ENCODE peak calls at places on chromosomes 12 and 14, in ten cellular contexts. O is psoas muscle; S is BE2C; E is lower leg skin; A is A549; M is brain microvascular endothelial cell; R is AG04449; N is CD8-positive, alpha-beta T cell; L is cardiac fibroblast; G is hepatocyte. C is an unnamed sample.

GRCh38 chr12:56374726-56375597 is 12.3 kb upstream of the APOF start:
- DNase-seq in O (no peak), A (no peak), E (peak; percentile 20), G (no peak), R (no peak), N (no peak), L (no peak), M (no peak), S (no peak), C (no peak)

GRCh38 chr14:92990456-92991430 is 67.8 kb downstream of the CHGA start:
- DNase-seq in S (peak; percentile 65), L (no peak), G (no peak), A (no peak), E (no peak), O (peak; percentile 35), R (no peak), M (no peak), N (no peak), C (no peak)

GRCh38 chr14:48771717-48772116 is 814.5 kb downstream of the RPS29 start:
- DNase-seq in S (no peak), E (no peak), O (no peak), A (no peak), L (no peak), R (no peak), N (no peak), G (no peak), M (peak; percentile 15), C (no peak)

GRCh38 chr12:6310771-6311610 is 509 bp downstream of the PLEKHG6 start:
- DNase-seq in S (no peak), N (no peak), M (no peak), E (no peak), G (peak; percentile 63), R (no peak), O (no peak), L (no peak), A (no peak), C (no peak)

GRCh38 chr14:42806909-42807315 is 1200.2 kb downstream of the LRFN5 start:
- DNase-seq in L (peak; percentile 47), O (no peak), E (no peak), A (no peak), M (no peak), R (peak; percentile 31), N (no peak), G (peak; percentile 39), S (no peak), C (no peak)

GRCh38 chr14:62097072-62097471 is 334.9 kb downstream of the SNAPC1 start:
- DNase-seq in S (no peak), N (no peak), A (no peak), G (no peak), L (no peak), O (no peak), R (no peak), M (peak; percentile 16), E (no peak), C (no peak)

GRCh38 chr12:93813181-93813580 is 136.0 kb downstream of the CRADD start:
- DNase-seq in E (no peak), R (no peak), O (no peak), M (no peak), N (no peak), L (peak; percentile 97), A (no peak), S (no peak), G (no peak), C (no peak)

GRCh38 chr12:13505224-13505623 is 308.7 kb downstream of the EMP1 start:
- DNase-seq in O (no peak), E (no peak), M (no peak), L (no peak), G (no peak), N (no peak), S (no peak), R (no peak), A (no peak), C (no peak)

GRCh38 chr12:110058875-110059615 is 10.7 kb upstream of the C12orf76 start:
- DNase-seq in S (no peak), L (no peak), M (no peak), G (no peak), A (no peak), N (no peak), O (no peak), R (no peak), E (no peak), C (no peak)

GRCh38 chr12:132597333-132598283 is 12.8 kb downstream of the LRCOL1 start:
- DNase-seq in S (peak; percentile 71), M (peak; percentile 17), L (peak; percentile 89), O (no peak), E (no peak), N (peak; percentile 42), R (no peak), G (peak; percentile 63), A (peak; percentile 74), C (no peak)

GRCh38 chr12:71664411-71665108 is 459 bp downstream of the THAP2 start:
- DNase-seq in G (no peak), M (no peak), L (no peak), R (no peak), S (no peak), O (no peak), E (no peak), N (no peak), A (no peak), C (no peak)

DNA sequence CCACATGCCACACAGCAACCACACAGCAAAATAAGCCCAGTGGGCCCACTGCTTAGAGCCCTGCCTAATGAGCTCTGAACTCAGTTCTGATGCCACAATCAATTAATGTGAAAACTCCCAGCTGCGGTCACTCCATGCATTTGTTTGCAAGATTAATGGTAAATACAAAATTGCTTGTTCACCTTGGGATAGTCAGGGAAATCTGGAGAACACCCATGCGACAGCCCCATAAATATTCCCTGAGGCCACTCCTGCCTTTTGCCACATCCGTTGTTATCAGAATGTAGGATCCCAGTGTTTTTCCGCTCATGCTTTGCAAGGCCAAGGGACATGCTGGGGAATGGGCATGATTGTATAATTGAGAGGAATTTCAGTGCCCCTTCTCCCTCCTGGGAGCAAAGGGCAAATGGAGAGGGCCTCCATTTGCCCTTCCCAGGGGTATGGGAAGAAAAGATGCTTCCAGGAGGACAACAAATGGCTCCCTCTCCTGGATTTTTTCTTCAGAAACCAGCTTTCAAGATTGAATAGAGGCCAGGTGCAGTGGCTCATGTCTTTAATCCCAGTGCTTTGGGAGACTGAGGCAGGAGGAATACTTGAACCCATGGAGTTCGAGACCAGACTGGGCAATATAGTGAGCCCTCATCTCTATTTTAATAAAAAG is 30.8 kb upstream of the CMKLR1 start:
- DNase-seq in A (no peak), M (no peak), E (no peak), G (no peak), O (no peak), L (no peak), S (peak; percentile 80), N (no peak), R (no peak), C (no peak)
- H3K4me3 ChIP-seq in A (no peak overlapping the region), M (no peak overlapping the region), E (no peak overlapping the region), G (no peak overlapping the region), O (no peak overlapping the region), L (no peak overlapping the region), S (no peak overlapping the region), N (no peak overlapping the region), R (no peak overlapping the region), C (no peak overlapping the region)

GRCh38 chr14:74508292-74508731 is 14.7 kb downstream of the ISCA2 start:
- DNase-seq in A (peak; percentile 41), L (peak; percentile 20), E (peak; percentile 52), S (peak; percentile 47), M (no peak), R (no peak), O (no peak), N (no peak), G (peak; percentile 42), C (no peak)
- TF ChIP-seq CTCF in A (peak; percentile 11), L (peak; percentile 39), E (no peak), S (peak; percentile 67), M (peak; percentile 83), R (peak; percentile 51), O (no peak), N (no peak), G (peak; percentile 36), C (no peak)

DNA sequence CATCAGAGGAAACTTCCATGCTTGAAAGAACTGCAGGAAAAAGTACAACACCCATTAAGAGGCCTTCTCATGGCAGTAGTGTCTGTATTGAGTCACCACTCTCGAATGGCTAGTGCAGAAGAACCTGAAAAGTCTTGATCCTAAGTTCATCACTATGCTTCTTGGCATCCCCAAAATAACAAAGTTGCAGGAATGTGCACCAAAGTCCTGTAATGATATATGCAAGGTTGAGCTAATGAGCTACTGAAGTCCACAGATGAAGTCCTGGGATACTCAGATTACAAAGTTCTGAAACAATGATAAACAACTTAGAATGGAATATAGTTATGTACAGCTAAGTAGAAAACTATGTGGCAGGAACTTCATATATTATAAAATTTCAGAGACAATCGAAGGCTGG is 545.4 kb downstream of the FOXG1 start:
- DNase-seq in A (no peak), L (no peak), G (no peak), E (no peak), R (no peak), S (no peak), O (no peak), N (no peak), M (no peak), C (no peak)
- H3K4me3 ChIP-seq in A (no peak overlapping the region), L (no peak overlapping the region), G (no peak overlapping the region), E (no peak overlapping the region), R (no peak overlapping the region), S (no peak overlapping the region), O (no peak overlapping the region), N (no peak overlapping the region), M (no peak overlapping the region), C (no peak overlapping the region)

GRCh38 chr14:39426605-39427004 is 5.6 kb downstream of the FBXO33 start:
- DNase-seq in N (no peak), G (peak; percentile 26), E (no peak), S (no peak), L (peak; percentile 76), M (peak; percentile 9), A (peak; percentile 51), O (no peak), R (no peak), C (no peak)
- TF ChIP-seq CTCF in N (peak; percentile 19), G (peak; percentile 40), E (no peak), S (peak; percentile 35), L (peak; percentile 21), M (peak; percentile 20), A (peak; percentile 54), O (peak; percentile 23), R (no peak), C (peak; percentile 16)

GRCh38 chr12:104486416-104486815 is 29.7 kb downstream of the CHST11 start:
- DNase-seq in A (no peak), S (no peak), R (no peak), L (no peak), G (no peak), M (no peak), E (no peak), N (no peak), O (no peak), C (no peak)
- H3K4me3 ChIP-seq in A (no peak overlapping the region), S (no peak overlapping the region), R (no peak overlapping the region), L (no peak overlapping the region), G (no peak overlapping the region), M (no peak overlapping the region), E (no peak overlapping the region), N (no peak overlapping the region), O (no peak overlapping the region), C (no peak overlapping the region)

GRCh38 chr14:55864890-55865655 is 253.1 kb upstream of the PELI2 start:
- DNase-seq in M (no peak), O (no peak), R (no peak), G (no peak), S (peak; percentile 42), A (no peak), L (no peak), E (no peak), N (no peak), C (no peak)
- TF ChIP-seq CTCF in M (no peak), O (no peak), R (no peak), G (no peak), S (peak; percentile 57), A (no peak), L (peak; percentile 19), E (no peak), N (no peak), C (peak; percentile 54)

C was measured in GM12864.